ENCODE peak calls at places on chromosomes 11 and 22, in four cellular contexts. Q is CD8-positive, alpha-beta T cell; O is psoas muscle; T is H4. F is an unnamed sample.

GRCh38 chr11:95805869-95806268 is 15.6 kb downstream of the CEP57 start:
- DNase-seq in Q (no peak), O (no peak), T (no peak), F (no peak)

GRCh38 chr11:119421941-119422504 is 949 bp downstream of the THY1 start:
- DNase-seq in Q (no peak), O (no peak), T (no peak), F (no peak)

GRCh38 chr11:1563697-1564534 is 8.2 kb downstream of the DUSP8 start:
- DNase-seq in Q (no peak), O (no peak), T (peak; percentile 14), F (no peak)

GRCh38 chr11:132234878-132235277 is 864.5 kb downstream of the NTM start:
- DNase-seq in Q (no peak), O (no peak), T (no peak), F (no peak)

GRCh38 chr11:61691378-61692156 is 11.4 kb downstream of the DAGLA start:
- DNase-seq in Q (no peak), O (no peak), T (no peak), F (no peak)

GRCh38 chr22:47281126-47282106 is 519.0 kb downstream of the TBC1D22A start:
- DNase-seq in Q (no peak), O (no peak), T (no peak), F (no peak)

GRCh38 chr11:44611687-44612437 is 46.4 kb downstream of the CD82 start:
- DNase-seq in Q (peak; percentile 25), O (no peak), T (no peak), F (no peak)

GRCh38 chr11:119589011-119589410 is 140.0 kb downstream of the NECTIN1 start:
- DNase-seq in Q (no peak), O (no peak), T (no peak), F (no peak)

GRCh38 chr22:35231585-35232084 is 25.7 kb upstream of the HMGXB4 start:
- DNase-seq in Q (peak; percentile 31), O (peak; percentile 44), T (peak; percentile 64), F (peak; percentile 85)

GRCh38 chr11:94879006-94879405 is 94.3 kb downstream of the CWC15 start:
- DNase-seq in Q (no peak), O (no peak), T (no peak), F (no peak)

GRCh38 chr11:102733232-102733875 is 8.6 kb upstream of the MMP8 start:
- DNase-seq in Q (no peak), O (peak; percentile 15), T (peak; percentile 41), F (peak; percentile 92)

GRCh38 chr22:37416389-37416788 is 10.9 kb downstream of the ELFN2 start:
- DNase-seq in Q (no peak), O (no peak), T (no peak), F (no peak)

GRCh38 chr11:112666253-112666652 is 295.0 kb upstream of the NCAM1 start:
- DNase-seq in Q (no peak), O (no peak), T (no peak), F (no peak)

GRCh38 chr22:47891609-47892008 is 1129.2 kb downstream of the TBC1D22A start:
- DNase-seq in Q (no peak), O (no peak), T (no peak), F (no peak)

GRCh38 chr11:90476442-90477007 is 253.7 kb upstream of the CHORDC1 start:
- DNase-seq in Q (no peak), O (no peak), T (peak; percentile 55), F (peak; percentile 63)

GRCh38 chr11:119854521-119854920 is 125.5 kb upstream of the NECTIN1 start:
- DNase-seq in Q (no peak), O (no peak), T (peak; percentile 12), F (no peak)

GRCh38 chr11:68998390-68998911 is 14.6 kb downstream of the MRGPRF start:
- DNase-seq in Q (no peak), O (no peak), T (peak; percentile 67), F (peak; percentile 61)

GRCh38 chr11:118267486-118267885 is 3.4 kb upstream of the MPZL2 start:
- DNase-seq in Q (no peak), O (no peak), T (no peak), F (no peak)

GRCh38 chr22:18971321-18971751 is 35.2 kb upstream of the PRODH start:
- DNase-seq in Q (no peak), O (no peak), T (no peak), F (no peak)

GRCh38 chr22:29992341-29993275 is 87.7 kb upstream of the HORMAD2 start:
- DNase-seq in Q (no peak), O (no peak), T (no peak), F (no peak)

GRCh38 chr22:42949159-42949558 is 65.8 kb downstream of the PACSIN2 start:
- DNase-seq in Q (no peak), O (peak; percentile 49), T (no peak), F (peak; percentile 88)

GRCh38 chr22:29146771-29147170 is 58.9 kb upstream of the EMID1 start:
- DNase-seq in Q (no peak), O (no peak), T (no peak), F (no peak)

GRCh38 chr11:132876301-132877071 is 655.8 kb downstream of the OPCML start:
- DNase-seq in Q (no peak), O (no peak), T (no peak), F (no peak)

GRCh38 chr11:316031-316701 is 2.3 kb downstream of the IFITM1 start:
- DNase-seq in Q (no peak), O (no peak), T (no peak), F (no peak)

GRCh38 chr22:24165673-24166072 is 15.6 kb upstream of the SUSD2 start:
- DNase-seq in Q (no peak), O (no peak), T (no peak), F (no peak)

GRCh38 chr22:37007666-37008065 is 11.6 kb downstream of the TST start:
- DNase-seq in Q (no peak), O (no peak), T (no peak), F (peak; percentile 34)

GRCh38 chr22:49006207-49007012 is 821.3 kb downstream of the BRD1 start:
- DNase-seq in Q (no peak), O (no peak), T (no peak), F (no peak)

GRCh38 chr11:1153105-1153950 is 4.4 kb upstream of the MUC5AC start:
- DNase-seq in Q (no peak), O (peak; percentile 13), T (no peak), F (no peak)

GRCh38 chr11:111762981-111763643 is 3.1 kb downstream of the PPP2R1B start:
- DNase-seq in Q (no peak), O (no peak), T (no peak), F (peak; percentile 15)

GRCh38 chr22:44542561-44543222 is 44.7 kb upstream of the RTL6 start:
- DNase-seq in Q (no peak), O (no peak), T (no peak), F (no peak)

GRCh38 chr11:6405039-6405667 is 13.7 kb downstream of the APBB1 start:
- DNase-seq in Q (no peak), O (no peak), T (no peak), F (no peak)

GRCh38 chr22:38927033-38927789 is 30.2 kb upstream of the APOBEC3A start:
- DNase-seq in Q (no peak), O (peak; percentile 77), T (no peak), F (peak; percentile 64)

GRCh38 chr11:92632510-92632909 is 336.9 kb upstream of the MTNR1B start:
- DNase-seq in Q (no peak), O (no peak), T (no peak), F (no peak)

GRCh38 chr11:59417023-59417422 is 9.2 kb downstream of the OR5A2 start:
- DNase-seq in Q (no peak), O (no peak), T (no peak), F (no peak)

GRCh38 chr22:50719814-50720300 is 18.1 kb upstream of the ACR start:
- DNase-seq in Q (no peak), O (no peak), T (no peak), F (no peak)

GRCh38 chr11:1373536-1374214 is 16.1 kb upstream of the BRSK2 start:
- DNase-seq in Q (no peak), O (no peak), T (no peak), F (no peak)

GRCh38 chr22:27799334-27800249 is 2.0 kb downstream of the MN1 start:
- DNase-seq in Q (no peak), O (peak; percentile 53), T (no peak), F (peak; percentile 31)

GRCh38 chr11:19871531-19871930 is 158.9 kb downstream of the NAV2 start:
- DNase-seq in Q (no peak), O (no peak), T (no peak), F (no peak)

GRCh38 chr22:23053912-23054530 is 16.3 kb upstream of the GNAZ start:
- DNase-seq in Q (no peak), O (no peak), T (no peak), F (no peak)

GRCh38 chr11:130427581-130428211 is 713 bp downstream of the ADAMTS8 start:
- DNase-seq in Q (no peak), O (no peak), T (no peak), F (peak; percentile 14)

F was measured in dermis blood vessel endothelial cell.